ENCODE peak calls at places on chromosomes 16 and 17, in eight cellular contexts. U, B, C, Q, S, E, H and Y are unnamed samples.
A peak's percentile ranks its signal among the peaks of the same experiment; 100 is the strongest.

GRCh38 chr17:72592242-72592966 is 471.6 kb downstream of the SOX9 start:
- DNase-seq in Q (peak; percentile 81), H (peak; percentile 62), E (peak; percentile 39), C (peak; percentile 93), S (no peak), U (peak; percentile 85), B (peak; percentile 90), Y (peak; percentile 93)

GRCh38 chr17:77106874-77107358 is 33.9 kb upstream of the SEC14L1 start:
- DNase-seq in H (no peak), C (peak; percentile 22), B (no peak), U (no peak), Q (no peak), E (no peak), S (peak; percentile 78), Y (no peak)

GRCh38 chr17:7843536-7844291 is 9.7 kb downstream of the KDM6B start:
- DNase-seq in E (peak; percentile 83), C (peak; percentile 96), Q (peak; percentile 87), H (peak; percentile 84), U (peak; percentile 91), B (peak; percentile 94), S (peak; percentile 96), Y (peak; percentile 89)

GRCh38 chr17:34391241-34391640 is 28.2 kb upstream of the CCL1 start:
- DNase-seq in U (no peak), H (no peak), C (no peak), B (no peak), E (no peak), Q (no peak), S (no peak), Y (no peak)

GRCh38 chr17:74465378-74466110 is 890 bp upstream of the CD300A start:
- DNase-seq in U (no peak), E (no peak), C (no peak), Q (no peak), B (no peak), S (no peak), H (no peak), Y (no peak)

GRCh38 chr17:19748807-19749193 is 702 bp upstream of the ALDH3A1 start:
- DNase-seq in S (no peak), C (no peak), E (no peak), Q (no peak), B (no peak), H (no peak), U (no peak), Y (no peak)

GRCh38 chr16:54930034-54930938 is at the start of gene IRX5:
- DNase-seq in B (peak; percentile 98), Q (peak; percentile 97), H (peak; percentile 95), E (peak; percentile 94), S (peak; percentile 93), C (peak; percentile 96), U (peak; percentile 80), Y (peak; percentile 98)

GRCh38 chr16:56780646-56781045 is 50.7 kb downstream of the NUP93 start:
- DNase-seq in S (no peak), U (no peak), H (no peak), E (no peak), Q (no peak), C (no peak), B (no peak), Y (peak; percentile 59)

GRCh38 chr17:78672880-78673371 is 95.7 kb upstream of the DNAH17 start:
- DNase-seq in Q (peak; percentile 11), U (no peak), B (peak; percentile 18), H (no peak), S (no peak), E (no peak), C (no peak), Y (peak; percentile 28)

GRCh38 chr17:54408741-54409140 is 491.9 kb upstream of the TOM1L1 start:
- DNase-seq in Q (peak; percentile 80), H (no peak), E (no peak), S (no peak), U (no peak), B (no peak), C (no peak), Y (no peak)

GRCh38 chr17:58316260-58316960 is 12.2 kb downstream of the TSPOAP1 start:
- DNase-seq in U (peak; percentile 12), B (no peak), C (no peak), S (no peak), Q (no peak), H (no peak), E (no peak), Y (no peak)

GRCh38 chr17:67506966-67507365 is 129.9 kb downstream of the PITPNC1 start:
- DNase-seq in C (no peak), S (no peak), E (no peak), Q (peak; percentile 52), B (peak; percentile 92), U (no peak), H (peak; percentile 89), Y (peak; percentile 44)

GRCh38 chr17:62707425-62707739 is 79.9 kb downstream of the MRC2 start:
- DNase-seq in Q (no peak), E (no peak), U (no peak), B (no peak), C (no peak), H (no peak), S (no peak), Y (no peak)

GRCh38 chr17:74478369-74479100 is 12.1 kb downstream of the CD300A start:
- DNase-seq in H (no peak), B (peak; percentile 52), E (no peak), Q (no peak), U (no peak), S (no peak), C (no peak), Y (no peak)

GRCh38 chr16:56997931-56998330 is 8.6 kb downstream of the NLRC5 start:
- DNase-seq in Q (no peak), B (no peak), S (no peak), C (no peak), U (no peak), E (no peak), H (no peak), Y (no peak)

GRCh38 chr16:28208131-28208530 is 3.6 kb downstream of the XPO6 start:
- DNase-seq in Q (no peak), E (no peak), B (no peak), U (no peak), S (no peak), H (no peak), C (no peak), Y (no peak)

GRCh38 chr16:83117810-83118209 is 491.0 kb downstream of the CDH13 start:
- DNase-seq in U (no peak), H (no peak), S (no peak), C (no peak), E (no peak), Q (no peak), B (peak; percentile 39), Y (no peak)

GRCh38 chr16:16149710-16150116 is 73.6 kb downstream of the ABCC6 start:
- DNase-seq in H (no peak), B (no peak), C (no peak), Q (no peak), E (no peak), S (no peak), U (no peak), Y (no peak)
- H3K9ac ChIP-seq in H (no peak overlapping the region), B (no peak overlapping the region), C (no peak overlapping the region), Q (no peak overlapping the region), E (no peak overlapping the region), S (no peak overlapping the region), U (no peak overlapping the region), Y (no peak overlapping the region)

GRCh38 chr16:89921131-89921698 is 1.9 kb upstream of the TUBB3 start:
- DNase-seq in B (peak; percentile 41), Q (no peak), C (peak; percentile 36), H (no peak), U (no peak), S (no peak), E (no peak), Y (peak; percentile 7)

GRCh38 chr16:89922884-89923639 is at the start of gene TUBB3:
- DNase-seq in H (peak; percentile 64), E (peak; percentile 90), S (peak; percentile 94), C (peak; percentile 95), U (peak; percentile 63), B (peak; percentile 94), Q (peak; percentile 72), Y (peak; percentile 93)

GRCh38 chr16:89921699-89922476 is 1.3 kb upstream of the TUBB3 start:
- DNase-seq in E (peak; percentile 93), U (peak; percentile 54), Q (peak; percentile 87), C (peak; percentile 62), H (peak; percentile 91), B (peak; percentile 99), S (no peak), Y (peak; percentile 96)

GRCh38 chr16:89923640-89924297 is 627 bp downstream of the TUBB3 start:
- DNase-seq in U (no peak), S (peak; percentile 73), E (no peak), C (peak; percentile 75), B (peak; percentile 50), Q (no peak), H (no peak), Y (peak; percentile 37)

DNA sequence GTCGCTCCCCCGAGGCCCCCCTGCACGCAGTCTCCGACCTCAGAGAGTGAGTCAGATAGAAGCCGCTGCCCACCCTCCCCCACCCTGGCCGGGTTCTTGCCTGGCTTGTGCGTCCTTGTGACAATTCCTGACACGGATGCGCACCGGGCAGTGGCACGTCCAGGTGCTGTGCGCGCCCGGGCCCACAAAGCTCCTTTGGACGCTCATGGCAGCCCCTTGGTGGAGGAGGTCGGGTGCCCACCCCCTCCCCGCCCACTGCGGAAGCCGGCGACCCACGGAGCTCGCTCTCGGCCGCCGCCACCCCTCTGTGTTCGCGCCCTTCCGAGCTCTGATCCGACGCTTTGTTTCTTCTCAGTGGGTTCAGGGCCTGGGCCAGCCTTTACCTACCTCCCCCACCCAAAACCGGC is 662 bp upstream of the TUBB3 start:
- DNase-seq in S (no peak), Q (peak; percentile 78), U (peak; percentile 66), C (peak; percentile 75), B (peak; percentile 96), E (peak; percentile 94), H (peak; percentile 86), Y (peak; percentile 94)
- H3K4me1 ChIP-seq in S (peaks cover 67% of the 10 kb centered on the region), Q (peaks cover 63% of the 10 kb centered on the region), U (peaks cover 24% of the 10 kb centered on the region), C (peaks cover 45% of the 10 kb centered on the region), B (peaks cover 39% of the 10 kb centered on the region), E (peaks cover 36% of the 10 kb centered on the region), H (peaks cover 47% of the 10 kb centered on the region), Y (peaks cover 49% of the 10 kb centered on the region)

GRCh38 chr17:27070836-27071235 is 223.1 kb upstream of the WSB1 start:
- DNase-seq in B (no peak), H (no peak), E (no peak), C (no peak), S (no peak), U (no peak), Q (no peak), Y (no peak)
- H3K9me3 ChIP-seq in B (no peaks in the 10 kb centered on the region), H (peaks cover 4% of the 10 kb centered on the region), E (no peaks in the 10 kb centered on the region), C (peaks cover 42% of the 10 kb centered on the region), S (no peaks in the 10 kb centered on the region), U (no peaks in the 10 kb centered on the region), Q (peaks cover 3% of the 10 kb centered on the region), Y (no peaks in the 10 kb centered on the region)

DNA sequence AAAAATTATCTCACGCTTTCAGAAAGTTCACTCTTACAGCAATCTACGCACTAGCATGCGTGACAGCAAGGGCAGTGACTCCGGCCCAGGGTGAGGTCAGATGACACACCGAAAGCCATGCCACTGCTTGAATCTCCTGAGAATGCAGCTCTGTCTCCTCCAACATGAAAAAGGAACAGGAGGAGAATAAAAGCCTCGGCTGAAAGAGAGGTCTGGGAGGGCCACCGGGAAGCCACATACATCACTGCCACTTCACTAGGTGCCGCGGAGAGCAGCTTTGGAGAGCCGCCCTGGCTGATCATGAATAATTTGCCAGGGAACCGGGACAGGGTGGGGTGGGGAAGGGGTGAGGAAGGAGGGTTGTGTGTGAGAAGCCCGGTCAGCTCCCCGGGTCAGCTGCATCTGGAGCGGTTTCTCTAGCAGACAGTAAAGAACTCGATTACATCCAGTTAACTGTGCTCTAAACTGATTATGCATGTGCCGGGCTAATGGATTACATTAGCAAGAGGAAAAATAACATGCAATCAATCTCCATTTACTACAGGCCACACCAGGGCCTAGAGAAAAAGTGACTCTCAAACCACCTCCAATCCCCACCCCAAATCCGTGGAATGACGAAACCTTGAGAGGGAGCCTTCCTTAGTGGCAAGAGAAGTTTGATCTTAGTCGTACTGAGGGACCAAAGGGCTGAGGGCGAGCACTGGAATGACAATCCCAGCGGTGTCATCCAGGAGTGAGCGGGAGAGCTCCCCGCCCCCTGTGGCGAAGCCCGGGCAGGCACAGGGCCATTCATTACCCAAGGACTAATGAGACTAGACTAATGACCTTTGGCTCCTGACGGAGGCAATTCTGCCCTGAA is 100.3 kb downstream of the ZFHX3 start:
- DNase-seq in E (no peak), B (peak; percentile 29), U (no peak), S (no peak), H (peak; percentile 18), Q (no peak), C (peak; percentile 82), Y (no peak)
- H3K9ac ChIP-seq in E (no peak overlapping the region), B (no peak overlapping the region), U (no peak overlapping the region), S (no peak overlapping the region), H (peak overlapping the region; percentile 17), Q (no peak overlapping the region), C (no peak overlapping the region), Y (no peak overlapping the region)